ENCODE peak calls at places on chromosomes 1 and 21, in six cellular contexts. One of them, this sample, is unnamed.

GRCh38 chr1:199404976-199405375 is 622.5 kb upstream of the NR5A2 start:
- DNase-seq in ovary: no peak
- DNase-seq in colonic mucosa: no peak
- DNase-seq in pancreas: no peak
- DNase-seq in heart right ventricle: no peak
- DNase-seq in astrocyte of the spinal cord: peak
- DNase-seq in this sample: no peak

GRCh38 chr21:26100573-26100972 is 70.0 kb downstream of the APP start:
- DNase-seq in colonic mucosa: no peak
- DNase-seq in heart right ventricle: no peak
- DNase-seq in pancreas: no peak
- DNase-seq in astrocyte of the spinal cord: no peak
- DNase-seq in ovary: no peak
- DNase-seq in this sample: no peak

GRCh38 chr1:147292012-147292411 is 49.5 kb downstream of the CHD1L start:
- DNase-seq in pancreas: no peak
- DNase-seq in colonic mucosa: no peak
- DNase-seq in astrocyte of the spinal cord: peak
- DNase-seq in heart right ventricle: no peak
- DNase-seq in ovary: no peak
- DNase-seq in this sample: peak

GRCh38 chr1:235986869-235987268 is 78.0 kb downstream of the NID1 start:
- DNase-seq in astrocyte of the spinal cord: no peak
- DNase-seq in heart right ventricle: no peak
- DNase-seq in colonic mucosa: no peak
- DNase-seq in ovary: no peak
- DNase-seq in pancreas: no peak
- DNase-seq in this sample: no peak

GRCh38 chr1:162195567-162195966 is 126.1 kb downstream of the NOS1AP start:
- DNase-seq in pancreas: no peak
- DNase-seq in ovary: no peak
- DNase-seq in colonic mucosa: no peak
- DNase-seq in heart right ventricle: no peak
- DNase-seq in astrocyte of the spinal cord: no peak
- DNase-seq in this sample: no peak

GRCh38 chr1:62772607-62773295 is 11.2 kb upstream of the ATG4C start:
- DNase-seq in heart right ventricle: no peak
- DNase-seq in ovary: no peak
- DNase-seq in pancreas: no peak
- DNase-seq in astrocyte of the spinal cord: no peak
- DNase-seq in colonic mucosa: no peak
- DNase-seq in this sample: no peak

GRCh38 chr1:208324005-208324404 is 79.8 kb upstream of the PLXNA2 start:
- DNase-seq in ovary: no peak
- DNase-seq in heart right ventricle: no peak
- DNase-seq in pancreas: no peak
- DNase-seq in colonic mucosa: no peak
- DNase-seq in astrocyte of the spinal cord: no peak
- DNase-seq in this sample: no peak

GRCh38 chr1:200346744-200347143 is 63.1 kb downstream of the ZNF281 start:
- DNase-seq in colonic mucosa: no peak
- DNase-seq in ovary: no peak
- DNase-seq in heart right ventricle: no peak
- DNase-seq in pancreas: no peak
- DNase-seq in astrocyte of the spinal cord: no peak
- DNase-seq in this sample: no peak

DNA sequence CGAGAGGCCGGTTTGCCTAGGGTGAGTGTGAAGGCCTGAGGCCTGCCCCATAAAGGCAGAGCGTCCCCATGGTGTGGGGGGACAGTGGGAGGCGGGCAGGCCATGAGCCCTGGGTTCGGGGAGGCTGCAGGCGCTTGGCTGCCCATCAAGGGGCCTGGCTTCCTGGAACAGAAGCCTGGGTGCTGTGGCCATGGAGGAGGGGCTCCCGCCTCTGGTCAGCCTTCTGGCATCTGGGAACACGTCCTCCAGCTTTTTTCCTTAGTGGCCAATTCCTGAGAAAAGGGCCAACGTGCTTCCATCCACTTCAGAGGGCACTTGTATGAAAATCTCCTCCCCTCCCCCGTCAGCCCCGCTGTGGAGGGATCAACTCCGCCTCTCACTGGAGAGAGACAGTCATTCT is 58.7 kb downstream of the PRDM16 start:
- DNase-seq in heart right ventricle: no peak
- DNase-seq in ovary: no peak
- DNase-seq in pancreas: no peak
- DNase-seq in colonic mucosa: no peak
- DNase-seq in astrocyte of the spinal cord: no peak
- DNase-seq in this sample: no peak
- H3K4me3 ChIP-seq in heart right ventricle: no peak
- H3K4me3 ChIP-seq in ovary: no peak
- H3K4me3 ChIP-seq in pancreas: no peak
- H3K4me3 ChIP-seq in colonic mucosa: no peak
- H3K4me3 ChIP-seq in astrocyte of the spinal cord: no peak
- H3K4me3 ChIP-seq in this sample: no peak

GRCh38 chr1:213381572-213382084 is 330.6 kb downstream of the RPS6KC1 start:
- DNase-seq in ovary: no peak
- DNase-seq in astrocyte of the spinal cord: peak
- DNase-seq in pancreas: no peak
- DNase-seq in heart right ventricle: peak
- DNase-seq in colonic mucosa: no peak
- DNase-seq in this sample: no peak
- H3K4me3 ChIP-seq in ovary: no peak
- H3K4me3 ChIP-seq in astrocyte of the spinal cord: no peak
- H3K4me3 ChIP-seq in pancreas: no peak
- H3K4me3 ChIP-seq in heart right ventricle: peak
- H3K4me3 ChIP-seq in colonic mucosa: no peak
- H3K4me3 ChIP-seq in this sample: no peak

GRCh38 chr21:43574741-43575465 is 84.4 kb downstream of the HSF2BP start:
- DNase-seq in pancreas: no peak
- DNase-seq in ovary: peak
- DNase-seq in colonic mucosa: no peak
- DNase-seq in astrocyte of the spinal cord: no peak
- DNase-seq in heart right ventricle: peak
- DNase-seq in this sample: no peak
- H3K4me3 ChIP-seq in pancreas: no peak
- H3K4me3 ChIP-seq in ovary: no peak
- H3K4me3 ChIP-seq in colonic mucosa: no peak
- H3K4me3 ChIP-seq in astrocyte of the spinal cord: no peak
- H3K4me3 ChIP-seq in heart right ventricle: no peak
- H3K4me3 ChIP-seq in this sample: no peak

DNA sequence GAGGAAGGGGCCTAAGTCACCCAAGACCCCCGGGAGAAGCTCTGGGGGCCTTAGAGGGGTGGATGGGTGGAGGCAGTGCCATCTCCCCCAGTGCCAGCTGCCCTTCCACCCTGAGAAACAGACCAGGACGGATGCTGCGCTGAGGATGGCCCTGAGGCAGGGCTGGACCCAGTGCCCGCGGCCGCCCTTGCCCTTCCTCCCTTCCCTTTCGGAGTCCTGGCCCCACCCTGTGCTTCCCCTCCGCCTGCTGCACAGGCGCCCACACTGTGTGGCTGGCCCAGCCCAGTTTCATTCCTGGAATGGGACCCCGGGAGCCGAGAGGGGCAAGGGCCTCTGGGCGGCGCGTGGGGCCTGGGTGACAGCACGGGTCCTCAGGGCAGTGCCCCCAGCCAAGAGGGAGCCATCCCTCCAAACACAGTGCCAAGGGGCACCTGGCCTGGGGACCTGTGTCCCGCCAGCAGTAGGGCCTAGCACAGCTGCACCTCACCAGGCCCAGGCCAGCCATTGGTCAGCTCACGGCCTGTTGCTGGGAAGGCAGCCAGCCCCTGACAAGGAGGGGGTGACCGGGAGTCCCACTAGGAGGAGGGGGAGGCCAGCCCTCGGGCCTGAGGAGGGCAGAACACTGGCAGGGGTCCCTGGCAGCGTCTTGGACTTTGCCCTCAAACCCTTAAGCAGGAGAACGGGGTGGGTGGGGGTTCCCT is 13.4 kb upstream of the SKI start:
- DNase-seq in colonic mucosa: no peak
- DNase-seq in pancreas: peak
- DNase-seq in astrocyte of the spinal cord: no peak
- DNase-seq in ovary: peak
- DNase-seq in heart right ventricle: peak
- DNase-seq in this sample: no peak
- H3K4me3 ChIP-seq in colonic mucosa: no peak
- H3K4me3 ChIP-seq in pancreas: no peak
- H3K4me3 ChIP-seq in astrocyte of the spinal cord: no peak
- H3K4me3 ChIP-seq in ovary: no peak
- H3K4me3 ChIP-seq in heart right ventricle: peak
- H3K4me3 ChIP-seq in this sample: no peak

DNA sequence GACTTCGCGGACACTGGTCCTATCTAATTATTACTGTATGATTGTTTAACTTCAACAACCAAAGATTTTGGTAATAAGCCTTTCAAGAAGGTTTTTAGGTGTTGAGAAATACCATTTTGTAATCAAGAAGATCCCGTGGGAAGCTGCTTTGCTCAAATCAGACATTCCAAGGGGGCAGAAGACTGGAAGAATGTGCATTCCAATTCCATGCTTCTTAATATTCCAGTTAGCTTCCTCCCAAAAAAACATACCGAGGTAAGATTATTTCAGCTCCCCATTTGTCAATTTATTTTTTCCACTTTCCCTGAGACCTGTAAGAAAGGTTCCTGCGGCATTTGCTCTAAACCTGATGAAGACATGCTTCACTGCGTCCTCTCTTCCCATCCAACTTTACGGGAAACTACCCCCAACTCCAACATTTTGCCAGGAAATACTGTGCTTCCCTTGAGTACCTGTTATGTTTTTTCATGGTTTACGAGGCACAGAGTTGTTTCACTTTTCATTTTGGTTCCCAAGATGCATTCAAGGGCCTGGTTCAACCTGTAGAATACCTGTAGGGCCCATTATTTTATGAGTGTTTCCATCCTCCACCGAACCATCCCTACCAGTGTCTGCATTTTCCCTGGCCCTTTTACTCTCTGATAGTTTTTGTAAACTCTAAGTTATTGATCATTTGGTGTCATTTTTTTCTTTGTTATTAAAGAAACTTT is 4.0 kb downstream of the CNN3 start:
- DNase-seq in pancreas: no peak
- DNase-seq in astrocyte of the spinal cord: no peak
- DNase-seq in heart right ventricle: no peak
- DNase-seq in ovary: no peak
- DNase-seq in colonic mucosa: no peak
- DNase-seq in this sample: no peak
- H3K4me3 ChIP-seq in pancreas: no peak
- H3K4me3 ChIP-seq in astrocyte of the spinal cord: peak
- H3K4me3 ChIP-seq in heart right ventricle: peak
- H3K4me3 ChIP-seq in ovary: peak
- H3K4me3 ChIP-seq in colonic mucosa: no peak
- H3K4me3 ChIP-seq in this sample: peak

DNA sequence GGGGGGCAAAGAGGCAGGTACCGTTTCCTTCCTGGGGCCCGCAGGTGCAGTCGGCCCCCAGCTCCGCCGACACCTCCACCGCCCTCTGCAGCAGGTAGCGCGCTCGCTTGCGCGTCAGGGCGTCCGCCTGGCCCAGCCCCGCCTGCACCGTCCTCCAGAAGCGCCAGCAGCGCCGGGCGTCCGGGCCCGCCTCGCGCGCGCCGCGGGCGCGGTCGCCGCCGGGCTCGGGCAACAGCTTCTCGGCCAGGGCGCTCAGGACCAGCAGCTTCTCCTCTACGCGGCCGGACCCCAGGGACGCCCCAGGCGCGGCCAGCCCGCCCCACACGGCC is 863 bp downstream of the TARBP1 start:
- DNase-seq in heart right ventricle: peak
- DNase-seq in astrocyte of the spinal cord: peak
- DNase-seq in ovary: no peak
- DNase-seq in colonic mucosa: peak
- DNase-seq in pancreas: no peak
- DNase-seq in this sample: peak
- H3K4me3 ChIP-seq in heart right ventricle: peak
- H3K4me3 ChIP-seq in astrocyte of the spinal cord: peak
- H3K4me3 ChIP-seq in ovary: peak
- H3K4me3 ChIP-seq in colonic mucosa: peak
- H3K4me3 ChIP-seq in pancreas: peak
- H3K4me3 ChIP-seq in this sample: peak

DNA sequence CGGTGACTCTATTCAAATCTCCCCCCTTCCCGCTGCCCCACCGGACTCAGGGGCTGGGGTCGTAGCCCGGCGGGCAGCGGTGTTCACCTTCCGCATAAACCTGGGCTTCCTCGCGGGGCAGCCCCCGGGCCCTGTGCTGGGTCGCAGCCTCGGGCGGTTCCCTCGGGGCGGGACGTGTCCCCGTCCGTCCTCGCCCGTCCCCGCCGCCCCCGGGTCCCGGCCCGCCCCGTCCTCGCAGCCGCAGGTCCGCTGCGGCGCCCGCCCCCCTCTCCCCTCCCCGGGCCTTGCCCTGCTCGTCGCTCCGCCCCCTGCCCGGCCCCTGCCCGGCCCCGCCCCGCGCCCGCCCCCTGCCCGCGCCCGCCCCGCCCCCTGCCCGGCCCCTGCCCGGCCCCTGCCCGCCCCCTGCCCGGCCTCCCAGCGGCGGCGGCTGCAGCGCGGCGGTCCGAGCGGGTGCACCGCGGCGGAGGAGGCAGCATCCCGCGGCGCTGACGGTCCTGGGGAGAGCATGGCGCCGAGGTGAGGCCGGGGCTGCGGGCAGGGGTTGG is at the start of gene COL18A1:
- DNase-seq in astrocyte of the spinal cord: peak
- DNase-seq in heart right ventricle: peak
- DNase-seq in ovary: peak
- DNase-seq in colonic mucosa: no peak
- DNase-seq in pancreas: peak
- DNase-seq in this sample: no peak
- H3K4me3 ChIP-seq in astrocyte of the spinal cord: peak
- H3K4me3 ChIP-seq in heart right ventricle: peak
- H3K4me3 ChIP-seq in ovary: peak
- H3K4me3 ChIP-seq in colonic mucosa: peak
- H3K4me3 ChIP-seq in pancreas: peak
- H3K4me3 ChIP-seq in this sample: peak

GRCh38 chr1:46532095-46532494 is 19.4 kb downstream of the KNCN start:
- DNase-seq in astrocyte of the spinal cord: no peak
- DNase-seq in ovary: no peak
- DNase-seq in colonic mucosa: no peak
- DNase-seq in heart right ventricle: no peak
- DNase-seq in pancreas: no peak
- DNase-seq in this sample: no peak

GRCh38 chr1:46530791-46531409 is 20.5 kb downstream of the KNCN start:
- DNase-seq in astrocyte of the spinal cord: no peak
- DNase-seq in colonic mucosa: no peak
- DNase-seq in pancreas: no peak
- DNase-seq in heart right ventricle: no peak
- DNase-seq in ovary: no peak
- DNase-seq in this sample: peak

GRCh38 chr1:46529031-46529630 is 22.3 kb downstream of the KNCN start:
- DNase-seq in heart right ventricle: no peak
- DNase-seq in colonic mucosa: no peak
- DNase-seq in ovary: no peak
- DNase-seq in astrocyte of the spinal cord: no peak
- DNase-seq in pancreas: no peak
- DNase-seq in this sample: peak

GRCh38 chr1:46528297-46528955 is 23.0 kb downstream of the KNCN start:
- DNase-seq in heart right ventricle: no peak
- DNase-seq in ovary: no peak
- DNase-seq in astrocyte of the spinal cord: no peak
- DNase-seq in colonic mucosa: no peak
- DNase-seq in pancreas: no peak
- DNase-seq in this sample: no peak

GRCh38 chr1:46530311-46530710 is 21.1 kb downstream of the KNCN start:
- DNase-seq in ovary: no peak
- DNase-seq in heart right ventricle: no peak
- DNase-seq in colonic mucosa: no peak
- DNase-seq in pancreas: no peak
- DNase-seq in astrocyte of the spinal cord: no peak
- DNase-seq in this sample: no peak
- H3K4me3 ChIP-seq in ovary: no peak
- H3K4me3 ChIP-seq in heart right ventricle: no peak
- H3K4me3 ChIP-seq in colonic mucosa: no peak
- H3K4me3 ChIP-seq in pancreas: no peak
- H3K4me3 ChIP-seq in astrocyte of the spinal cord: no peak
- H3K4me3 ChIP-seq in this sample: no peak